ENCODE peak calls at places on chromosomes 16 and 17, in ten cellular contexts. V, C, N, J, F, S, L, U, Z and T are unnamed samples.

GRCh38 chr16:27829975-27830374 is 233.5 kb downstream of the GSG1L start:
- DNase-seq in U (peak; percentile 7), N (no peak), L (no peak), V (no peak), F (no peak), C (no peak), Z (no peak), S (no peak), J (no peak), T (no peak)

GRCh38 chr16:22088642-22089041 is 3.7 kb upstream of the VWA3A start:
- DNase-seq in N (no peak), L (no peak), V (no peak), J (no peak), F (no peak), Z (no peak), C (no peak), S (no peak), U (no peak), T (no peak)

GRCh38 chr16:23290189-23291062 is 11.7 kb upstream of the SCNN1B start:
- DNase-seq in F (no peak), N (no peak), C (no peak), V (no peak), U (no peak), Z (no peak), L (no peak), S (no peak), J (no peak), T (no peak)

GRCh38 chr17:74513987-74514631 is 17.2 kb downstream of the CD300LB start:
- DNase-seq in Z (peak; percentile 38), L (no peak), N (no peak), J (no peak), C (peak; percentile 45), F (no peak), V (no peak), S (no peak), U (no peak), T (no peak)

GRCh38 chr17:74807925-74808324 is 31.8 kb upstream of the NAT9 start:
- DNase-seq in C (no peak), V (no peak), Z (no peak), J (no peak), S (no peak), U (no peak), N (no peak), F (no peak), L (no peak), T (no peak)

GRCh38 chr17:29145289-29146058 is 34.7 kb downstream of the MYO18A start:
- DNase-seq in V (peak; percentile 60), L (peak; percentile 89), N (peak; percentile 84), F (peak; percentile 56), C (peak; percentile 82), U (peak; percentile 86), S (peak; percentile 76), J (peak; percentile 50), Z (no peak), T (peak; percentile 87)

GRCh38 chr17:55285340-55286301 is 20.9 kb downstream of the HLF start:
- DNase-seq in U (no peak), L (peak; percentile 97), S (peak; percentile 94), V (peak; percentile 59), N (peak; percentile 91), J (no peak), C (peak; percentile 97), Z (peak; percentile 98), F (peak; percentile 96), T (peak; percentile 96)

GRCh38 chr16:66588981-66589713 is 9.9 kb downstream of the CMTM2 start:
- DNase-seq in U (peak; percentile 92), Z (no peak), N (peak; percentile 49), F (no peak), C (no peak), V (no peak), L (no peak), S (peak; percentile 70), J (no peak), T (no peak)

GRCh38 chr16:23508589-23509440 is 1.5 kb downstream of the GGA2 start:
- DNase-seq in V (no peak), J (no peak), N (no peak), Z (no peak), U (peak; percentile 72), L (peak; percentile 63), F (no peak), S (no peak), C (no peak), T (no peak)

GRCh38 chr17:76511562-76512365 is 10.5 kb upstream of the RHBDF2 start:
- DNase-seq in V (no peak), S (no peak), L (no peak), C (no peak), N (no peak), Z (no peak), J (no peak), F (no peak), U (no peak), T (no peak)

GRCh38 chr17:39625198-39625769 is 1.5 kb upstream of the PPP1R1B start:
- DNase-seq in Z (no peak), V (no peak), J (no peak), N (no peak), U (no peak), C (no peak), S (no peak), F (no peak), L (no peak), T (peak; percentile 57)

GRCh38 chr17:74631468-74632195 is 8.1 kb upstream of the CD300E start:
- DNase-seq in C (no peak), V (no peak), Z (peak; percentile 49), N (no peak), U (no peak), F (no peak), J (no peak), S (no peak), L (no peak), T (no peak)

GRCh38 chr16:72621651-72622050 is 426.3 kb downstream of the ZFHX3 start:
- DNase-seq in U (no peak), S (no peak), Z (no peak), V (no peak), L (no peak), C (no peak), J (no peak), N (no peak), F (no peak), T (no peak)

GRCh38 chr17:22266231-22266630 is 573.9 kb downstream of the KCNJ18 start:
- DNase-seq in S (no peak), J (no peak), V (no peak), F (no peak), Z (no peak), N (no peak), C (no peak), U (no peak), L (no peak), T (no peak)

DNA sequence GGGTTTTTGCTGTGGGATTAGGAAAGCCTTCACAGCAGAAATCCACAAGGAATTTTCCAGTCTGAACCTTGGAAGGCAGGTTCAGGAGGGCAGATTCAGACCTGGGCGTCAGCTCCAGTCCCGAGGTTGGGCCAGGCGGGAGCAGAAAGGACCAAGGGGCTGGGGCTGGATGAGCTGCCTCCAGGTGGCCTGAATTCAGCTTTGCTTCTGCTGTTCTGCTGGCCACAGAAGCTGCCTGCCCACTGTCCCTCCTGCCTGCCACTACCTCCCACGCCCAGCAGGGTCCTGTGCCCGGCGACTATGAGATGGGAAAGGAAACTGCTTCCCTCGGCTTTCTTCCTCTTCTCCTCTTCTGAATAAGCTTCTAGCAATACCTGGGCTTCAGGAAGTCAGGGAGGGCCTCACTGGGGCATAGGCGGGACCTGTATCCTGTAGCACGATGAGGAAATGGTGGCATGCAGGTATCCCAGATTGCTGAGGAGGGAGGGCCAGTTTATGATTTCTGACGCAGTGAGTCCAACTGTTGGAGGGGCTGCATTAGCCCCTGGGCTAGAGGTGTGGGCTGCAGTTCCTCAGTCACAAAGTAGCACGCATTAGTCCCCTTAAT is 18.4 kb downstream of the TBX4 start:
- DNase-seq in Z (peak; percentile 33), U (peak; percentile 51), C (no peak), V (no peak), S (no peak), J (no peak), N (no peak), F (peak; percentile 4), L (no peak), T (no peak)
- TF ChIP-seq CTCF in Z (no peak), U (no peak), C (no peak), V (no peak), S (no peak), J (peak; percentile 19), N (no peak), F (no peak), L (no peak), T (no peak)

GRCh38 chr16:82055728-82056549 is 20.9 kb downstream of the HSD17B2 start:
- DNase-seq in V (no peak), S (no peak), U (no peak), C (no peak), L (no peak), Z (no peak), J (no peak), N (no peak), F (no peak), T (no peak)
- H3K27ac ChIP-seq in V (peak overlapping the region; percentile 24), S (no peak overlapping the region), U (no peak overlapping the region), C (no peak overlapping the region), L (no peak overlapping the region), Z (no peak overlapping the region), J (no peak overlapping the region), N (peak overlapping the region; percentile 81), F (no peak overlapping the region), T (no peak overlapping the region)

DNA sequence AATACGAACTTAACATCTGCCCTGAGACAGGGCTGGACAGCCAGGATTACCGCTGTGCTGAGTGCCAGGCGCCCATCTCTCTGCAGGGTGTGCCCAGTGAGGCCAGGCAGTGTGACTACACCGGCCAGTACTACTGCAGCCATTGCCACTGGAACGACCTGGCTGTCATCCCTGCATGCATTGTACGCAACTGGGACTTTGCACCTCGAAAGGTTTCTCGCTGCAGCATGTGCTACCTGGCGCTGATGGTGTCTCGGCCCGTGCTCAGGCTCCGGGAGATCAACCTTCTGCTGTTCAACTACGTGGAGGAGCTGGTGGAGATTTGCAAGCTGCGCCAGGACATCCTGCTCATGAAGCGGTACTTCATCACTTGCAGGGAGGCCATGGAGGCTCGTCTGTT is 33.7 kb downstream of the CDRT15L2 start:
- DNase-seq in C (no peak), Z (no peak), F (no peak), L (no peak), N (no peak), J (no peak), V (no peak), U (no peak), S (no peak), T (no peak)
- H3K36me3 ChIP-seq in C (no peaks in the 10 kb centered on the region), Z (no peaks in the 10 kb centered on the region), F (no peaks in the 10 kb centered on the region), L (no peaks in the 10 kb centered on the region), N (no peaks in the 10 kb centered on the region), J (no peaks in the 10 kb centered on the region), V (no peaks in the 10 kb centered on the region), U (no peaks in the 10 kb centered on the region), S (no peaks in the 10 kb centered on the region), T (no peaks in the 10 kb centered on the region)

DNA sequence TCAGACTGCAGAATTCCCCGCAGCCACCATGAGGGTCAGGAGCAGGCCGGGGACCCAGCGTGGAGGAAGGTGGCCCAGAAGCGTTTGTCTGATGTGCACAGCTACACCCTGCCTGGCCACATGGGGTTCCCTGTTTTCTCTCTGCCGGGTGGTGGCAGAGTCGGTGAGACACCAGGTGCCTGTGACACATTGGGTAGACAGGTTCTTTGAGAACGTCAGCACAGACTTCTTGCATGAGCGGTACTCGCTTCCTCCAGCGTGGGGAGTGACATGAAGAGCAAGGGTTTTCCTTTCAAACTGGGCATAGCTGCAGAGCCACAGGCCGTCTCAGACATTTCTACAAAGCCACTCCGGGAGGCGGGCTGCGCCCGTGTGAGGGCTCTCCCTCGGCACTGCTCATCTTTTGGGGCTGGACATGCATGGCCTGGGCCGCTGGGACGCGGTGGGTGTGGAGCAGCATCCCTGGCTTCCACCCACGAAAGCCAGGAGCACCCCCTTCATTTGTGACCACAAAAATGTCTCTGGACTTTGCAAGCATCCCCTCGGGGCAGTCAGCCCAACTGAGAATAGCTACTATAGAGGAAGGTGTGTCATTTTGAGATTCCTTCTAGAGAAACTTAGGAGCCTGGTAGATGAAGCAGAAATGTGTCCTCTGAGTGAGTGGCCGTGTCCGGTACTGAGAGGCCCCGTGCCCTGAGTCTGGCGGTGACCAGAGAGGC is 26.0 kb downstream of the NME3 start:
- DNase-seq in L (no peak), J (no peak), C (no peak), F (no peak), U (no peak), S (no peak), Z (no peak), V (no peak), N (no peak), T (no peak)
- TF ChIP-seq CTCF in L (no peak), J (no peak), C (no peak), F (no peak), U (no peak), S (no peak), Z (no peak), V (no peak), N (no peak), T (no peak)